ENCODE peak calls at places on chromosome 20, in six cellular contexts. I is NCI-H1694, Q is foreskin fibroblast, E is GF-D8, Z is GM23248, H is Caco-2. A is an unnamed sample.

GRCh38 chr20:45508068-45508886 is 7.1 kb downstream of the SPINT3 start:
- DNase-seq in I (no peak), Q (no peak), E (no peak), Z (no peak), H (no peak), A (no peak)

GRCh38 chr20:309841-310644 is 12.7 kb downstream of the ZCCHC3 start:
- DNase-seq in I (peak), Q (peak), E (peak), Z (peak), H (peak), A (no peak)

GRCh38 chr20:22810626-22811559 is 224.2 kb upstream of the SSTR4 start:
- DNase-seq in I (no peak), Q (no peak), E (no peak), Z (no peak), H (no peak), A (no peak)

GRCh38 chr20:47453167-47453782 is 48.4 kb upstream of the NCOA3 start:
- DNase-seq in I (no peak), Q (peak), E (no peak), Z (peak), H (peak), A (no peak)

GRCh38 chr20:11995750-11996567 is 78.3 kb downstream of the BTBD3 start:
- DNase-seq in I (no peak), Q (no peak), E (no peak), Z (no peak), H (no peak), A (no peak)

GRCh38 chr20:535958-536357 is 7.6 kb downstream of the CSNK2A1 start:
- DNase-seq in I (no peak), Q (no peak), E (no peak), Z (no peak), H (no peak), A (no peak)

GRCh38 chr20:57474191-57474590 is 50.7 kb downstream of the CTCFL start:
- DNase-seq in I (no peak), Q (no peak), E (no peak), Z (no peak), H (no peak), A (no peak)

GRCh38 chr20:13788167-13788834 is 3.5 kb downstream of the NDUFAF5 start:
- DNase-seq in I (peak), Q (peak), E (peak), Z (peak), H (peak), A (no peak)

GRCh38 chr20:3233131-3233990 is 5.6 kb downstream of the SLC4A11 start:
- DNase-seq in I (no peak), Q (no peak), E (no peak), Z (no peak), H (no peak), A (no peak)